ENCODE peak calls at places on chromosomes 16 and 17, in seven cellular contexts. C is lung, W is WERI-Rb-1, H is uterus, F is heart left ventricle, R is cardiac muscle cell, Q is hepatocyte. A is an unnamed sample.

GRCh38 chr16:46558018-46558417 is 63.2 kb downstream of the SHCBP1 start:
- DNase-seq in C (no peak), H (no peak), R (no peak), Q (no peak), F (no peak), W (no peak), A (no peak)

GRCh38 chr17:16040710-16041251 is 41.2 kb downstream of the TTC19 start:
- DNase-seq in W (no peak), Q (peak; percentile 72), F (no peak), C (no peak), H (peak; percentile 30), R (no peak), A (no peak)

GRCh38 chr17:5123343-5124124 is 7.7 kb downstream of the USP6 start:
- DNase-seq in C (no peak), Q (no peak), R (no peak), F (no peak), W (peak; percentile 7), H (no peak), A (no peak)

GRCh38 chr17:40025991-40026815 is 11.0 kb downstream of the CSF3 start:
- DNase-seq in C (no peak), W (no peak), H (no peak), F (no peak), R (no peak), Q (peak; percentile 5), A (no peak)

GRCh38 chr16:18788828-18789514 is 1.2 kb downstream of the RPS15A start:
- DNase-seq in Q (no peak), H (no peak), W (no peak), F (no peak), C (no peak), R (no peak), A (no peak)

GRCh38 chr17:38893612-38894011 is 23.8 kb downstream of the LASP1 start:
- DNase-seq in R (no peak), H (no peak), C (no peak), Q (no peak), F (peak; percentile 68), W (peak; percentile 46), A (peak; percentile 53)

GRCh38 chr16:89722392-89723278 is 1.3 kb downstream of the ZNF276 start:
- DNase-seq in F (peak; percentile 72), Q (peak; percentile 55), H (peak; percentile 66), W (no peak), C (peak; percentile 86), R (no peak), A (peak; percentile 84)

GRCh38 chr16:9049241-9049640 is 42.2 kb upstream of the HAPSTR1 start:
- DNase-seq in C (no peak), W (no peak), R (no peak), F (no peak), Q (no peak), H (no peak), A (no peak)

DNA sequence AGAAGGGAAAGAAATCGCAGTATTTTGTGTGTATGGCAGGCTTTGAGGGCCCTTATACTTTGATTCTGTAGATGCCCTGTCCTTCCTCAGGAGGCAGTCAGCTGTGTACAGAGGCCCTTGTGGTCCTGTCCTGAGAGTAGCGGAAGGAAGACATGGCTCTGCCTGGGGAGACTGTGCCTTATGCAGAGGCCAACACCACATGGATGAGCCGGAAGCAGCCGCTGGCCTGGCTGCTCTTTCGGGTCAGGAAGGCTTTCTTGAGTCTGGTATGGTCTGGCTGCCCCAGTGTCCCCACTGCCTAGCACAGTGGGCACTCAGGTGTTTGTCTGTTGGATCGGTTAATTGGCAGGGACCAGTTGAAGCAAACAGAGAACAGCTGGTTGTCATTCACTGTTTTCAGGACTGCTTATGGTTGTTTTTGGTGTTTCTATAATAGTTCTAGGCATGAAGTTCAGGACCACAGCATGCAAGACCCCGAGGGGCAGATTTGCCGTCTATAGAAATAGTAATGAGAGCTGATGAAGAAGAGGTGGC is 12.4 kb downstream of the USP10 start:
- DNase-seq in H (no peak), W (no peak), C (no peak), Q (no peak), F (no peak), R (no peak), A (no peak)
- H3K36me3 ChIP-seq in H (no peaks in the 10 kb centered on the region), W (no peaks in the 10 kb centered on the region), C (no peaks in the 10 kb centered on the region), Q (no peaks in the 10 kb centered on the region), F (no peaks in the 10 kb centered on the region), R (no peaks in the 10 kb centered on the region), A (no peaks in the 10 kb centered on the region)

GRCh38 chr17:2203818-2204217 is 99.8 kb downstream of the SMG6 start:
- DNase-seq in F (no peak), W (no peak), R (no peak), H (no peak), C (no peak), Q (no peak), A (no peak)

GRCh38 chr17:2204393-2204792 is 99.2 kb downstream of the SMG6 start:
- DNase-seq in Q (no peak), W (no peak), R (no peak), C (no peak), H (no peak), F (no peak), A (no peak)

GRCh38 chr17:2211661-2212327 is 91.8 kb downstream of the SMG6 start:
- DNase-seq in Q (no peak), H (no peak), F (no peak), W (no peak), R (no peak), C (no peak), A (no peak)

GRCh38 chr17:2210726-2211125 is 92.9 kb downstream of the SMG6 start:
- DNase-seq in C (no peak), H (no peak), Q (no peak), W (no peak), R (no peak), F (no peak), A (no peak)

DNA sequence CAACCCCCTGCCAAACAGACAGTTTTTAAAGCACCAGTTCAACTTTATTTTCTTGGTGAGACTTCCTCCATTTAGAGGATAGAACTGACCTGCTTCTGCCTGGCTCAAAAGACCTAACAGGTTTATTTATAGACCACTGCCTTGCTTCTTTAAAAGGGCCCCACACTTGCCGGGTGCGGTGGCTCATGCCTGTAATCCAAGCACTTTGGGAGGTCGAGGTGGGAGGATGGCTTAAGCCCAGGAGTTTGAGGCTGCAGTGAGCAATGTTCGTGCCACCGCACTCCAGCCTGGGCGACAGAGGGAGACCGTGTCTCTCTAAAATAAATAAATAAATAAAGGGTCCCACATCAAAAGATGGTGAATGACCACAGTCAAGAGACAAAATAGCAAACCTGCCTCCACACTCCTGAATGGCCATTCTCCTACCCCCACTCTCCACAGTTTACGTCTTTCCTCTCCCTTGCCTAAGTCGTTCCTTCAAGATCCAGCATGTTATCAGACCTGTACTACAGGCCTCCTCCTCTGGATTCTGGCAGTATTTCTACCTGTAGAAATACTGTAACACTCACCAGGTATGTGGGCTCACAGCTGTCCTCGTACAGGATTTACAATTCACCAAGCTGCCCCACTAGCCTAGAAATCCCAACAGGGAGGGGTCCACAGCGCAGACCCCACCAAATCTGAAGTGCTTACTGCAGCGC is 95.6 kb downstream of the SMG6 start:
- DNase-seq in R (peak; percentile 63), F (no peak), H (no peak), Q (no peak), C (no peak), W (no peak), A (no peak)
- H3K36me3 ChIP-seq in R (no peaks in the 10 kb centered on the region), F (no peaks in the 10 kb centered on the region), H (no peaks in the 10 kb centered on the region), Q (no peaks in the 10 kb centered on the region), C (no peaks in the 10 kb centered on the region), W (no peaks in the 10 kb centered on the region), A (no peaks in the 10 kb centered on the region)

GRCh38 chr17:42002175-42002791 is 15.0 kb downstream of the DNAJC7 start:
- DNase-seq in H (no peak), Q (no peak), R (no peak), F (no peak), C (no peak), W (no peak), A (no peak)

GRCh38 chr17:42002792-42003301 is 14.4 kb downstream of the DNAJC7 start:
- DNase-seq in W (no peak), H (no peak), C (no peak), F (no peak), Q (peak; percentile 44), R (no peak), A (no peak)

GRCh38 chr17:41998497-41998896 is 18.7 kb downstream of the DNAJC7 start:
- DNase-seq in R (no peak), H (no peak), Q (no peak), C (no peak), W (no peak), F (no peak), A (no peak)

GRCh38 chr17:42001729-42002128 is 15.5 kb downstream of the DNAJC7 start:
- DNase-seq in Q (no peak), R (no peak), H (no peak), C (no peak), W (no peak), F (no peak), A (no peak)

DNA sequence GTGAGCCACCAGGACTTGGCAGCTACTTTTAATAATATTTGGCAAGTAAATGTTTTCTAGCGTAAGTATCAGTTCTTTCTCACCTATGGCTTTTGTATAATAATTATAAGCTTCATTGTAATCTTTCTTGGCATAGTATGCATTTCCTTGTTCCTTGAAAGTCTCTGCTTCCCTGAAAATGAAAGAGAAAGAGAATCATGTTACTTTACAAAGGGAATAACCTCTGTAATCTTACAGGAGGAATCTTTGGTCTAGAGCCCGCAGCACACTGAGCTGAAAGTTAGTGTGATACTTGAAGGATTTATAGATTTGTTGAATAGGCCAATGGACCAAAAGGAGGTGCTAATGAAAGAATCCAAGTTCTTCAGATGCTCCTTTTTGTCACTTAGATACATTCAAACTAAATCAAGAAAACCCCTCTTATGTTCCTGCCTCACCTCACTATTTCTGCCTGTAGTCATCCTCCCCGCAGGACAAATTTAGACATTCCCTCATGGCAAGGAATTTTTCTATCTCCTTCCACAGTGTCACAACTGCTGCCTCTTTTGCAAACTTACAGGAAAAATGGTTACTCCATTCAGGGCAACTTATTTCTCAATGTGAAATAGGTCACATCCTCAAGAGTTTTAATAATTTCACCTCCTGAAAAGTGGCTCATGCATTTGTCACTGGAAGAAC is 16.7 kb downstream of the DNAJC7 start:
- DNase-seq in W (no peak), F (no peak), C (no peak), R (no peak), Q (no peak), H (no peak), A (no peak)
- H3K36me3 ChIP-seq in W (peaks cover 92% of the 10 kb centered on the region), F (peaks cover 39% of the 10 kb centered on the region), C (peaks cover 49% of the 10 kb centered on the region), R (peaks cover 49% of the 10 kb centered on the region), Q (no peaks in the 10 kb centered on the region), H (no peaks in the 10 kb centered on the region), A (peaks cover 5% of the 10 kb centered on the region)

GRCh38 chr17:45030733-45031132 is 20.7 kb downstream of the DCAKD start:
- DNase-seq in W (no peak), C (no peak), R (no peak), Q (no peak), F (no peak), H (no peak), A (no peak)

GRCh38 chr17:45032150-45032493 is 19.3 kb downstream of the DCAKD start:
- DNase-seq in C (no peak), R (no peak), H (no peak), W (no peak), F (no peak), Q (no peak), A (no peak)

GRCh38 chr17:45029096-45029495 is 22.3 kb downstream of the DCAKD start:
- DNase-seq in C (no peak), F (no peak), R (no peak), W (no peak), Q (no peak), H (no peak), A (no peak)

GRCh38 chr17:45031231-45032149 is 19.9 kb downstream of the DCAKD start:
- DNase-seq in F (no peak), R (no peak), C (no peak), W (no peak), H (no peak), Q (no peak), A (no peak)

DNA sequence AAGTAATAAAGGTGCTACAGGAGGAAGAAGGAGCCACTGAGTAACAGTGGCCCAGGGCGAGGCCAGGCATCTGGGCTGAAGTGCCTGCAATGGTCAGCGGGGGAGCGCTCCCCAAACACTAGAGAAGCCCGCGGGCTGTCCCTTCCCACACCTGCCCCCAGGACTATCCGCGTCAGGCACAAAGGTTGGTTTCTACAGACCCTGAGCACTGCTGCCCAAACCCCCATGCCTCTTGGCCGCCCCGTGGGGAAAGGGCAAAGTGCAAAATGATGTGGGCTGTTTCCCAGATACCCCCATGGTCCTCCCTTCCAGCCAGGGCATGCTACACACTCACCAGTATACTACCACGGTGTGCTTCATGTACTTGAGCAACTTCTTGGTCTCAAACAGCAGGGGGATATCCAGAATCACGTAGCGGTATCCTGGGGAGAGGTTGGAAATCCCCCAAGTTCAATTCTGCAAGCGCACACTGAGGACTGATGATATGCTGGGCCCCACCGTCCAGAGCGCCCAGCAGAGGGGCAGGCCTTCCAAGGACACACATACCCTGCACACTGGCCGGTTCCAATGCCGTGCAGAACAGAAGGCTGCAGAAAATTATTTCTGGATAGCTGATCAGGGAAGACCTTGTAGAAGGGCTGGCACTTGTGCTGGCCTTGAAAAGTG is 21.5 kb downstream of the DCAKD start:
- DNase-seq in W (no peak), R (no peak), C (no peak), Q (peak; percentile 8), H (no peak), F (no peak), A (no peak)
- H3K36me3 ChIP-seq in W (peaks cover 74% of the 10 kb centered on the region), R (peaks cover 10% of the 10 kb centered on the region), C (no peaks in the 10 kb centered on the region), Q (no peaks in the 10 kb centered on the region), H (no peaks in the 10 kb centered on the region), F (peaks cover 12% of the 10 kb centered on the region), A (peaks cover 63% of the 10 kb centered on the region)